ENCODE peak calls at places on chromosomes 5 and 9, in four cellular contexts. One of them, this sample, is unnamed.

GRCh38 chr9:133257398-133258053 is 17.5 kb downstream of the ABO start:
- DNase-seq in WTC11: no peak
- DNase-seq in GM12878: no peak
- DNase-seq in K562: no peak
- DNase-seq in this sample: no peak

GRCh38 chr9:119044801-119045200 is 324.4 kb downstream of the BRINP1 start:
- DNase-seq in WTC11: no peak
- DNase-seq in GM12878: no peak
- DNase-seq in K562: no peak
- DNase-seq in this sample: no peak

GRCh38 chr5:56330167-56330566 is 97.0 kb upstream of the ANKRD55 start:
- DNase-seq in WTC11: no peak
- DNase-seq in GM12878: no peak
- DNase-seq in K562: no peak
- DNase-seq in this sample: no peak

GRCh38 chr5:43993634-43994395 is 390.8 kb downstream of the NNT start:
- DNase-seq in WTC11: no peak
- DNase-seq in GM12878: no peak
- DNase-seq in K562: no peak
- DNase-seq in this sample: peak

GRCh38 chr5:103915081-103915480 is 352.5 kb upstream of the NUDT12 start:
- DNase-seq in WTC11: no peak
- DNase-seq in GM12878: no peak
- DNase-seq in K562: no peak
- DNase-seq in this sample: no peak

GRCh38 chr5:82910905-82911304 is 166.3 kb downstream of the TMEM167A start:
- DNase-seq in WTC11: no peak
- DNase-seq in GM12878: no peak
- DNase-seq in K562: no peak
- DNase-seq in this sample: no peak

GRCh38 chr5:136425914-136426313 is 60.6 kb upstream of the TRPC7 start:
- DNase-seq in WTC11: no peak
- DNase-seq in GM12878: no peak
- DNase-seq in K562: no peak
- DNase-seq in this sample: no peak

GRCh38 chr5:66830636-66831035 is 234.4 kb downstream of the MAST4 start:
- DNase-seq in WTC11: no peak
- DNase-seq in GM12878: no peak
- DNase-seq in K562: no peak
- DNase-seq in this sample: no peak

GRCh38 chr9:103410059-103410458 is 414.9 kb downstream of the CYLC2 start:
- DNase-seq in WTC11: no peak
- DNase-seq in GM12878: no peak
- DNase-seq in K562: no peak
- DNase-seq in this sample: no peak

GRCh38 chr9:104961238-104961637 is 33.3 kb upstream of the ABCA1 start:
- DNase-seq in WTC11: peak
- DNase-seq in GM12878: peak
- DNase-seq in K562: peak
- DNase-seq in this sample: peak

GRCh38 chr5:159955056-159955624 is 38.9 kb downstream of the ADRA1B start:
- DNase-seq in WTC11: no peak
- DNase-seq in GM12878: no peak
- DNase-seq in K562: no peak
- DNase-seq in this sample: no peak

GRCh38 chr9:306907-307306 is 92.2 kb downstream of the DOCK8 start:
- DNase-seq in WTC11: peak
- DNase-seq in GM12878: no peak
- DNase-seq in K562: peak
- DNase-seq in this sample: peak

GRCh38 chr9:34600908-34601307 is 11.0 kb downstream of the RPP25L start:
- DNase-seq in WTC11: no peak
- DNase-seq in GM12878: no peak
- DNase-seq in K562: no peak
- DNase-seq in this sample: no peak

GRCh38 chr9:120402741-120403542 is 177.0 kb downstream of the CDK5RAP2 start:
- DNase-seq in WTC11: no peak
- DNase-seq in GM12878: no peak
- DNase-seq in K562: peak
- DNase-seq in this sample: no peak

GRCh38 chr5:154755361-154756202 is at the start of gene LARP1:
- DNase-seq in WTC11: no peak
- DNase-seq in GM12878: no peak
- DNase-seq in K562: peak
- DNase-seq in this sample: no peak

GRCh38 chr9:134912126-134912840 is 5.4 kb downstream of the FCN1 start:
- DNase-seq in WTC11: no peak
- DNase-seq in GM12878: no peak
- DNase-seq in K562: no peak
- DNase-seq in this sample: no peak

GRCh38 chr5:169567079-169567478 is 16.5 kb upstream of the SPDL1 start:
- DNase-seq in WTC11: peak
- DNase-seq in GM12878: no peak
- DNase-seq in K562: no peak
- DNase-seq in this sample: no peak

GRCh38 chr9:85569988-85570387 is 171.8 kb downstream of the AGTPBP1 start:
- DNase-seq in WTC11: no peak
- DNase-seq in GM12878: no peak
- DNase-seq in K562: peak
- DNase-seq in this sample: no peak

GRCh38 chr5:171494452-171495121 is 75.1 kb downstream of the FGF18 start:
- DNase-seq in WTC11: peak
- DNase-seq in GM12878: no peak
- DNase-seq in K562: peak
- DNase-seq in this sample: peak

GRCh38 chr9:105067895-105068580 is 140.1 kb upstream of the ABCA1 start:
- DNase-seq in WTC11: no peak
- DNase-seq in GM12878: no peak
- DNase-seq in K562: no peak
- DNase-seq in this sample: no peak

GRCh38 chr5:129904667-129905466 is 602 bp downstream of the CHSY3 start:
- DNase-seq in WTC11: peak
- DNase-seq in GM12878: no peak
- DNase-seq in K562: no peak
- DNase-seq in this sample: no peak

GRCh38 chr5:20229286-20230005 is 241.4 kb upstream of the CDH18 start:
- DNase-seq in WTC11: no peak
- DNase-seq in GM12878: no peak
- DNase-seq in K562: no peak
- DNase-seq in this sample: no peak

GRCh38 chr9:104608336-104608735 is 2.9 kb upstream of the OR13C2 start:
- DNase-seq in WTC11: no peak
- DNase-seq in GM12878: no peak
- DNase-seq in K562: no peak
- DNase-seq in this sample: no peak

GRCh38 chr5:19531374-19531952 is 456.5 kb downstream of the CDH18 start:
- DNase-seq in WTC11: no peak
- DNase-seq in GM12878: no peak
- DNase-seq in K562: no peak
- DNase-seq in this sample: no peak

GRCh38 chr5:60492958-60493357 is 207.0 kb downstream of the DEPDC1B start:
- DNase-seq in WTC11: no peak
- DNase-seq in GM12878: no peak
- DNase-seq in K562: peak
- DNase-seq in this sample: peak

GRCh38 chr5:172299916-172300439 is 16.4 kb upstream of the UBTD2 start:
- DNase-seq in WTC11: no peak
- DNase-seq in GM12878: no peak
- DNase-seq in K562: no peak
- DNase-seq in this sample: no peak

GRCh38 chr9:113361304-113362018 is 12.1 kb downstream of the BSPRY start:
- DNase-seq in WTC11: no peak
- DNase-seq in GM12878: no peak
- DNase-seq in K562: no peak
- DNase-seq in this sample: no peak

GRCh38 chr9:122383992-122384461 is 13.2 kb downstream of the PTGS1 start:
- DNase-seq in WTC11: no peak
- DNase-seq in GM12878: no peak
- DNase-seq in K562: no peak
- DNase-seq in this sample: no peak

GRCh38 chr5:82562696-82563240 is 284.6 kb upstream of the RPS23 start:
- DNase-seq in WTC11: no peak
- DNase-seq in GM12878: no peak
- DNase-seq in K562: no peak
- DNase-seq in this sample: no peak

GRCh38 chr5:20368581-20368980 is 380.6 kb upstream of the CDH18 start:
- DNase-seq in WTC11: no peak
- DNase-seq in GM12878: no peak
- DNase-seq in K562: no peak
- DNase-seq in this sample: no peak

GRCh38 chr5:150672237-150672883 is 11.3 kb downstream of the MYOZ3 start:
- DNase-seq in WTC11: peak
- DNase-seq in GM12878: no peak
- DNase-seq in K562: peak
- DNase-seq in this sample: no peak

GRCh38 chr9:79734989-79735779 is 163.4 kb downstream of the TLE4 start:
- DNase-seq in WTC11: no peak
- DNase-seq in GM12878: no peak
- DNase-seq in K562: no peak
- DNase-seq in this sample: no peak

GRCh38 chr5:43573058-43573457 is 16.2 kb upstream of the PAIP1 start:
- DNase-seq in WTC11: no peak
- DNase-seq in GM12878: no peak
- DNase-seq in K562: no peak
- DNase-seq in this sample: no peak

GRCh38 chr5:40224421-40224820 is 455.3 kb upstream of the PTGER4 start:
- DNase-seq in WTC11: no peak
- DNase-seq in GM12878: no peak
- DNase-seq in K562: no peak
- DNase-seq in this sample: no peak

GRCh38 chr5:122507045-122507444 is 195.0 kb downstream of the SNCAIP start:
- DNase-seq in WTC11: no peak
- DNase-seq in GM12878: no peak
- DNase-seq in K562: no peak
- DNase-seq in this sample: no peak
- TF ChIP-seq CREM in WTC11: no peak
- TF ChIP-seq CREM in GM12878: no peak
- TF ChIP-seq CREM in K562: no peak
- TF ChIP-seq CREM in this sample: no peak

DNA sequence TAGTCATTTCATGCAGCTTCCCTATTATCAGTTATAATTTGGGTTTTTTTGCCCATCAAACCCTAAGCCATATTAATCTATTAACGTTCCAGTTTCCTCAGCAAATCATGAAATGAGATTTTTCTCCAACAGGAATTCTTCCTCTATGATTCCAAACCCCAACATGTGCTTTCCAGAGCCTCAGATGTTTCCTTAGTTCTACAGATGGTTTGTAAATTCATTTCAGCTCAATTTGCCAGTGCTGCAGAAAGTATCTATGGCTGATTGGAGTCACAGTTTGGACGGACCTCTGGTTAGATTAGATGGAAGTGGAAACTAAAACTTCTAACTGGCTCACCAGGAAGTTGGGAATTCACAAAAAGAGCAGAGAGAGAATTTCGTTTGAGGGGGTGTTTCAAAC is 22.6 kb downstream of the ADAMTSL1 start:
- DNase-seq in WTC11: no peak
- DNase-seq in GM12878: no peak
- DNase-seq in K562: no peak
- DNase-seq in this sample: no peak
- TF ChIP-seq CREM in WTC11: no peak
- TF ChIP-seq CREM in GM12878: no peak
- TF ChIP-seq CREM in K562: no peak
- TF ChIP-seq CREM in this sample: no peak

GRCh38 chr9:93207326-93207814 is 23.4 kb downstream of the WNK2 start:
- DNase-seq in WTC11: no peak
- DNase-seq in GM12878: no peak
- DNase-seq in K562: no peak
- DNase-seq in this sample: no peak
- TF ChIP-seq CREM in WTC11: no peak
- TF ChIP-seq CREM in GM12878: no peak
- TF ChIP-seq CREM in K562: no peak
- TF ChIP-seq CREM in this sample: no peak

GRCh38 chr9:98099346-98099745 is 19.7 kb downstream of the TRIM14 start:
- DNase-seq in WTC11: no peak
- DNase-seq in GM12878: no peak
- DNase-seq in K562: no peak
- DNase-seq in this sample: no peak
- TF ChIP-seq CREM in WTC11: no peak
- TF ChIP-seq CREM in GM12878: no peak
- TF ChIP-seq CREM in K562: no peak
- TF ChIP-seq CREM in this sample: no peak

GRCh38 chr9:15271403-15271802 is 35.6 kb downstream of the TTC39B start:
- DNase-seq in WTC11: no peak
- DNase-seq in GM12878: no peak
- DNase-seq in K562: peak
- DNase-seq in this sample: no peak
- TF ChIP-seq CREM in WTC11: no peak
- TF ChIP-seq CREM in GM12878: no peak
- TF ChIP-seq CREM in K562: no peak
- TF ChIP-seq CREM in this sample: no peak

GRCh38 chr5:41683181-41683580 is 172.8 kb upstream of the PLCXD3 start:
- DNase-seq in WTC11: no peak
- DNase-seq in GM12878: no peak
- DNase-seq in K562: no peak
- DNase-seq in this sample: no peak

GRCh38 chr5:41681820-41682219 is 171.4 kb upstream of the PLCXD3 start:
- DNase-seq in WTC11: no peak
- DNase-seq in GM12878: no peak
- DNase-seq in K562: no peak
- DNase-seq in this sample: no peak

GRCh38 chr5:41686191-41686590 is 175.8 kb upstream of the PLCXD3 start:
- DNase-seq in WTC11: no peak
- DNase-seq in GM12878: no peak
- DNase-seq in K562: no peak
- DNase-seq in this sample: no peak

GRCh38 chr5:41682641-41683040 is 172.2 kb upstream of the PLCXD3 start:
- DNase-seq in WTC11: no peak
- DNase-seq in GM12878: no peak
- DNase-seq in K562: no peak
- DNase-seq in this sample: no peak

GRCh38 chr5:41686767-41687166 is 176.4 kb upstream of the PLCXD3 start:
- DNase-seq in WTC11: no peak
- DNase-seq in GM12878: no peak
- DNase-seq in K562: no peak
- DNase-seq in this sample: no peak
- TF ChIP-seq CREM in WTC11: no peak
- TF ChIP-seq CREM in GM12878: no peak
- TF ChIP-seq CREM in K562: no peak
- TF ChIP-seq CREM in this sample: no peak

DNA sequence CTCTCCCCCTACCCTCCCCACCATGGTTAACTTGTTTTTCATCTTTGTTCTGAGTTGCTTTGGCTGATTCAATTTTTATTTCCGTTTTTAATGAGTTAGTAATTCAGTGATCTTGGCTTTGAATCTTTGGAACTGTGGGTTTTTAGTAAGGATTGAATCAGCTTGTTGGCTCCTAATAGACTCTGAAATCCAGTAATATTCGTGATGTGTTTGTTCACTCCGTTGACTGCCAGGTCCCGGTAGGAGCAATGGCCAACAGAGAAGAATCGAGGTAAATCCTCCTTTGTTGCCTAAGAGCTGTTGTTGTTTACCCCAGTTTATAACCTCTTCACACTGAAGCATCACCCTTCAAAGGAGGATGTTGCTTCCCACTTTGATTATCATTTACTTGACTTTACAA is 92.7 kb downstream of the PCSK1 start:
- DNase-seq in WTC11: no peak
- DNase-seq in GM12878: no peak
- DNase-seq in K562: no peak
- DNase-seq in this sample: no peak
- TF ChIP-seq CREM in WTC11: no peak
- TF ChIP-seq CREM in GM12878: no peak
- TF ChIP-seq CREM in K562: no peak
- TF ChIP-seq CREM in this sample: no peak

GRCh38 chr5:173451031-173451430 is 122.8 kb upstream of the STC2 start:
- DNase-seq in WTC11: peak
- DNase-seq in GM12878: no peak
- DNase-seq in K562: peak
- DNase-seq in this sample: peak
- TF ChIP-seq CREM in WTC11: no peak
- TF ChIP-seq CREM in GM12878: no peak
- TF ChIP-seq CREM in K562: no peak
- TF ChIP-seq CREM in this sample: no peak

This sample was measured in HepG2.